ENCODE peak calls at places on chromosome 21, in seven cellular contexts. J, Z, P, V, N, K and L are unnamed samples.
A peak's percentile ranks its signal among the peaks of the same experiment; 100 is the strongest.

GRCh38 chr21:33027401-33028185 is 1.9 kb downstream of the OLIG2 start:
- DNase-seq in J (no peak), Z (no peak), P (no peak), V (no peak), N (no peak), K (no peak), L (no peak)

GRCh38 chr21:26280715-26281310 is 110.2 kb upstream of the APP start:
- DNase-seq in J (no peak), Z (no peak), P (no peak), V (no peak), N (peak; percentile 4), K (no peak), L (peak; percentile 37)

GRCh38 chr21:42473495-42474042 is 22.5 kb downstream of the RSPH1 start:
- DNase-seq in J (no peak), Z (no peak), P (no peak), V (no peak), N (no peak), K (no peak), L (no peak)

GRCh38 chr21:38244885-38245869 is 11.6 kb upstream of the KCNJ15 start:
- DNase-seq in J (no peak), Z (peak; percentile 73), P (no peak), V (peak; percentile 61), N (peak; percentile 99), K (peak; percentile 99), L (peak; percentile 99)

GRCh38 chr21:41045534-41046268 is 122.3 kb upstream of the BACE2 start:
- DNase-seq in J (peak; percentile 50), Z (no peak), P (no peak), V (peak; percentile 8), N (no peak), K (no peak), L (peak; percentile 9)

GRCh38 chr21:34580181-34580700 is 34.7 kb downstream of the RCAN1 start:
- DNase-seq in J (no peak), Z (peak; percentile 44), P (peak; percentile 70), V (no peak), N (peak; percentile 48), K (peak; percentile 18), L (peak; percentile 70)

GRCh38 chr21:32562426-32562825 is 22.9 kb downstream of the TCP10L start:
- DNase-seq in J (no peak), Z (no peak), P (no peak), V (no peak), N (peak; percentile 91), K (peak; percentile 74), L (peak; percentile 47)

GRCh38 chr21:42086969-42087368 is 15.9 kb downstream of the UMODL1 start:
- DNase-seq in J (no peak), Z (no peak), P (no peak), V (no peak), N (no peak), K (no peak), L (no peak)

GRCh38 chr21:14956826-14957225 is 108.0 kb downstream of the NRIP1 start:
- DNase-seq in J (no peak), Z (no peak), P (no peak), V (no peak), N (peak; percentile 70), K (peak; percentile 28), L (peak; percentile 86)

GRCh38 chr21:32748529-32748928 is 20.7 kb upstream of the SYNJ1 start:
- DNase-seq in J (no peak), Z (no peak), P (no peak), V (no peak), N (no peak), K (no peak), L (no peak)

GRCh38 chr21:28627691-28628090 is 365.0 kb downstream of the LTN1 start:
- DNase-seq in J (no peak), Z (no peak), P (no peak), V (peak; percentile 2), N (peak; percentile 39), K (no peak), L (no peak)

GRCh38 chr21:38478782-38479181 is 19.5 kb downstream of the ERG start:
- DNase-seq in J (no peak), Z (peak; percentile 77), P (no peak), V (peak; percentile 54), N (no peak), K (no peak), L (peak; percentile 100)

GRCh38 chr21:41927727-41928409 is 25.9 kb downstream of the C2CD2 start:
- DNase-seq in J (no peak), Z (no peak), P (no peak), V (peak; percentile 76), N (no peak), K (no peak), L (no peak)

GRCh38 chr21:33386222-33386784 is 16.9 kb upstream of the IFNGR2 start:
- DNase-seq in J (no peak), Z (no peak), P (no peak), V (no peak), N (no peak), K (no peak), L (no peak)

GRCh38 chr21:42262826-42263225 is 43.9 kb downstream of the ABCG1 start:
- DNase-seq in J (peak; percentile 86), Z (peak; percentile 59), P (no peak), V (no peak), N (no peak), K (no peak), L (peak; percentile 77)

GRCh38 chr21:32423320-32423719 is 10.8 kb downstream of the EVA1C start:
- DNase-seq in J (no peak), Z (peak; percentile 29), P (no peak), V (no peak), N (peak; percentile 92), K (peak; percentile 82), L (peak; percentile 78)

GRCh38 chr21:46634966-46635323 is 529 bp upstream of the PRMT2 start:
- DNase-seq in J (peak; percentile 78), Z (peak; percentile 69), P (no peak), V (peak; percentile 96), N (peak; percentile 90), K (peak; percentile 79), L (peak; percentile 68)
- TF ChIP-seq CTCF in J (peak; percentile 25), Z (no peak), P (no peak), V (no peak), N (peak; percentile 42), K (peak; percentile 2), L (peak; percentile 27)

GRCh38 chr21:46286668-46286982 is 483 bp downstream of the YBEY start:
- DNase-seq in J (no peak), Z (no peak), P (no peak), V (no peak), N (no peak), K (no peak), L (no peak)

GRCh38 chr21:46284722-46285121 is 689 bp downstream of the MCM3AP start:
- DNase-seq in J (no peak), Z (no peak), P (no peak), V (no peak), N (no peak), K (no peak), L (no peak)

GRCh38 chr21:46285206-46285661 is at the start of gene MCM3AP:
- DNase-seq in J (no peak), Z (no peak), P (no peak), V (no peak), N (no peak), K (no peak), L (no peak)

GRCh38 chr21:46285761-46286667 is at the start of gene YBEY:
- DNase-seq in J (peak; percentile 93), Z (peak; percentile 92), P (peak; percentile 93), V (peak; percentile 92), N (peak; percentile 91), K (peak; percentile 93), L (peak; percentile 70)

DNA sequence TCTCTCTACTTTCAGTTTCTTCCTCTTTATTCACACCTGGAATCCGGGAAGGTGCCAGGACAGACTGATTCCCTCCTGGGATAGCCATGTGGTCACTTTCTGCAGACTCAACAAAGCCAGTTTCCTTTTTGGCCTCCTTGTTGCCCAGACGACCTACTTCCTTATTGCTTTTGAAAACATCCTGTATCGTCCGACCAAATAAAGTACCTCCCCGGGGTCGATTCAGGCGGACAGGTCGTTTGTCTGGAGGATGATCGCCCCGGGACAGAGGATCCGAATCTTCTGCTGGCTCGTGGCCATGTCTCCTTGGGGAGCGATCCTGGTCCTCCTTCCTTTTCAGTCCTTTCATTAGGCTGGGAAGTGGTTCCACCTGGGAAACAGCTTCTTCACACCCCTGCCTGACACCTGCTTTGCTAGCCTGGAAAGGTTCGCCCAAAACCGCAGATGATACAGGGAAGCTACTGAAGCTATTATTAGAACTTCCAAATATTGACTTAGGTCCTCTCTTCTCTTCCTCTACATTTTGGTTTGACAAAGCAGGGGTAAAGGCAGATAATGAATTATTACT is 1.2 kb downstream of the MCM3AP start:
- DNase-seq in J (no peak), Z (no peak), P (peak; percentile 51), V (peak; percentile 46), N (no peak), K (no peak), L (no peak)
- TF ChIP-seq CTCF in J (no peak), Z (no peak), P (no peak), V (no peak), N (no peak), K (no peak), L (no peak)

DNA sequence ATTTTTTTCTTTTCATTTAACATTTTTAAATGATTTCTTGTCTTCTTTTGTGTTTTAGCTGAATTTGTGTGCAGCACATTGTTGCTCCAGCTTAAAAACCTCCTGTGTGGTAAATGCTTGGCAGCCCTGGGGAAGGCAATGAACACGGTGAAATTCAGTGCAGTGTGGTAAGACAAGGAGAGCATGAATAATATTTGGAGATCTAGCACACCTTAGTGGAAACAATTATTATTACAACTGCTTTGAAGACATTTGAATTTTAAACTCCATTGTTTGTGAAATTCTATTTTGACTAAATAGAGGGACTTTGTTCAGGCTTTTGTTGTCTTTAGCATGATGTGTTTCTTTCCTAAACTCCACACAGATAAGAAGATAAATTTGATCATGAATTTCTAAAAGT is 242.6 kb upstream of the CXADR start:
- DNase-seq in J (no peak), Z (peak; percentile 5), P (no peak), V (peak; percentile 19), N (peak; percentile 40), K (peak; percentile 15), L (peak; percentile 41)
- TF ChIP-seq CTCF in J (peak; percentile 38), Z (peak; percentile 32), P (no peak), V (no peak), N (peak; percentile 51), K (peak; percentile 20), L (peak; percentile 14)

GRCh38 chr21:45922648-45923047 is 58.9 kb upstream of the COL6A1 start:
- DNase-seq in J (no peak), Z (no peak), P (no peak), V (no peak), N (no peak), K (no peak), L (no peak)

GRCh38 chr21:45923146-45923545 is 58.4 kb upstream of the COL6A1 start:
- DNase-seq in J (peak; percentile 63), Z (peak; percentile 41), P (peak; percentile 56), V (peak; percentile 26), N (peak; percentile 77), K (peak; percentile 71), L (peak; percentile 6)

GRCh38 chr21:45920824-45921600 is 60.6 kb upstream of the COL6A1 start:
- DNase-seq in J (no peak), Z (no peak), P (no peak), V (no peak), N (no peak), K (peak; percentile 16), L (no peak)

GRCh38 chr21:45919593-45919992 is 62.0 kb upstream of the COL6A1 start:
- DNase-seq in J (no peak), Z (no peak), P (no peak), V (no peak), N (no peak), K (no peak), L (no peak)

DNA sequence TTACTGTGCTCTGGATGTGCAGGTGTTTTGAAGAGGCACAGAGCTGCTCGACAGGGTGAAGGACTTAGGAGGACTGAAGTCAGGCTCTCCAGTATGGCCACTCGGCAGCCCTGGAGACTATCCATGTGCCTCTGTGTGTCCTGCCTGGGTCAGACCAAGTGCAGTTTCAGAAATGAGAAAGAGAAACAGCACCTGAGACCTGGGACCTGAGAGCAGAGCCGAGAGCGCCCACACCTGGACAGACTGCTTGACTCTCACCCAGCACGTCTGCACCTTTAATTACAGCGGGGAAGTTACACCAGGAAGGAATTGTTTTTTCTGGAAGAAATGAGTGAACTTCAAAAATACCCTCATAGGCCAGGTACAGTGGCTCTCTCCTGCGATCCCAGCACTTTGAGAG is 59.7 kb upstream of the COL6A1 start:
- DNase-seq in J (no peak), Z (no peak), P (no peak), V (no peak), N (no peak), K (no peak), L (no peak)
- TF ChIP-seq CTCF in J (no peak), Z (no peak), P (no peak), V (no peak), N (no peak), K (no peak), L (no peak)